ENCODE peak calls at places on chromosomes 1 and 21, in five cellular contexts. One of them, this sample, is unnamed.

GRCh38 chr1:154418062-154418897 is 13.1 kb downstream of the IL6R start:
- DNase-seq in trophoblast cell: no peak
- DNase-seq in H9: no peak
- DNase-seq in IMR-90: no peak
- DNase-seq in neuronal stem cell: no peak
- DNase-seq in this sample: no peak

GRCh38 chr1:202291961-202292712 is 49.6 kb downstream of the UBE2T start:
- DNase-seq in H9: no peak
- DNase-seq in trophoblast cell: no peak
- DNase-seq in neuronal stem cell: no peak
- DNase-seq in IMR-90: peak
- DNase-seq in this sample: peak

GRCh38 chr1:12206792-12207424 is 22.9 kb upstream of the VPS13D start:
- DNase-seq in neuronal stem cell: no peak
- DNase-seq in trophoblast cell: no peak
- DNase-seq in H9: no peak
- DNase-seq in IMR-90: no peak
- DNase-seq in this sample: no peak

GRCh38 chr1:229848762-229849677 is 218.0 kb upstream of the GALNT2 start:
- DNase-seq in H9: no peak
- DNase-seq in neuronal stem cell: no peak
- DNase-seq in IMR-90: peak
- DNase-seq in trophoblast cell: peak
- DNase-seq in this sample: peak

GRCh38 chr21:39715804-39716397 is 29.1 kb upstream of the IGSF5 start:
- DNase-seq in H9: peak
- DNase-seq in trophoblast cell: no peak
- DNase-seq in neuronal stem cell: peak
- DNase-seq in IMR-90: peak
- DNase-seq in this sample: peak

GRCh38 chr1:99548924-99549605 is 96.8 kb upstream of the PALMD start:
- DNase-seq in neuronal stem cell: no peak
- DNase-seq in H9: no peak
- DNase-seq in trophoblast cell: no peak
- DNase-seq in IMR-90: peak
- DNase-seq in this sample: peak

GRCh38 chr1:50427818-50428779 is 4.9 kb upstream of the DMRTA2 start:
- DNase-seq in IMR-90: no peak
- DNase-seq in trophoblast cell: no peak
- DNase-seq in H9: peak
- DNase-seq in neuronal stem cell: peak
- DNase-seq in this sample: no peak

GRCh38 chr1:107138166-107138565 is 2.7 kb upstream of the NTNG1 start:
- DNase-seq in neuronal stem cell: no peak
- DNase-seq in H9: no peak
- DNase-seq in trophoblast cell: no peak
- DNase-seq in IMR-90: no peak
- DNase-seq in this sample: no peak

GRCh38 chr1:108880850-108881249 is 4.1 kb downstream of the GPSM2 start:
- DNase-seq in H9: no peak
- DNase-seq in IMR-90: peak
- DNase-seq in neuronal stem cell: no peak
- DNase-seq in trophoblast cell: no peak
- DNase-seq in this sample: peak

GRCh38 chr1:179867493-179868330 is 9.9 kb downstream of the TOR1AIP2 start:
- DNase-seq in IMR-90: peak
- DNase-seq in neuronal stem cell: peak
- DNase-seq in H9: peak
- DNase-seq in trophoblast cell: peak
- DNase-seq in this sample: peak

GRCh38 chr1:230072296-230072695 is 5.3 kb downstream of the GALNT2 start:
- DNase-seq in H9: no peak
- DNase-seq in trophoblast cell: no peak
- DNase-seq in IMR-90: no peak
- DNase-seq in neuronal stem cell: no peak
- DNase-seq in this sample: no peak

GRCh38 chr21:15415541-15416261 is 314.1 kb upstream of the USP25 start:
- DNase-seq in trophoblast cell: no peak
- DNase-seq in IMR-90: no peak
- DNase-seq in neuronal stem cell: no peak
- DNase-seq in H9: no peak
- DNase-seq in this sample: no peak

DNA sequence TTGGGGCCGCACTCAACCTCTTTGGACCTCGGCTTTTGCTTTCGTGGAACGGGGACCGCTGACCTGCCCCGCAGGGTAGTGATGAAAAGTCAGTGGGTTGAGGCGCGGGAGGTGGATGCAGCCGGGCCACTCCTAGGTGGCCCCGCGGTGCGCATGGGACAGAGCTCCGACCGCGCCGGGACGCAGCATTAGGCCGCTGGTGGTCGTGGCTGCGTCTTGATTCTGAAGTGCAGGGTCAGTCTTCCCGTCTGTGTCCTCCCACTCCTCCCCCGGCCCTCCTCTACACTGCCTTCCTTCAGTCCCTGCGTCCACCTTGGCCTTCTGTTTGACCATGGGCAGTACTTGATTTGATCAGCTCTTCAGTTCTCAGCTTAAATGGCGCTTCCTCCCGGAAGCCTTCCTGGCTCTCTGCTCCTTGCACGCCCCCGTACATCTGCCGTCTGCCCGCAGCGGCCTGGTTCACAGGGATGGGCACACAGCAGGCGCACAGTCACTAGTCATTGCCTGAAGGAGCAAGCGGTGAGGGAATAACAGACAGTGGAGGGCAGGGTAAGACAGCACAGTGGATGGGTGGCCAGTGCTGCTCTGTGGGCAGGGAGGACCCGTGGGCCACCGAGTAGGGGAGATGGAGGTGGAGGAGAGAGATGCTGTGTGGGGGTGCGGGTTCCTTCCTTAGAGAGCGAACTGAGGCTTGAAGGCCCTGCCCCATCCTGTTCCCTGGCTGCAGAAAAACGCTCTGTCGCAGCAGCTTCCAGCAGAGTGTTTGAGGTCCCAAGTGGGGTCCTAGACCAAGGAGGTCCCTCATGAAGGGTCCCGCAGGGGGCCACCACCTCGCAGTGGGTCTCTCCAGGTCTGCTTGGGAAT is 690 bp downstream of the THEMIS2 start:
- DNase-seq in H9: peak
- DNase-seq in trophoblast cell: no peak
- DNase-seq in IMR-90: peak
- DNase-seq in neuronal stem cell: no peak
- DNase-seq in this sample: peak
- H4K8ac ChIP-seq in H9: no peak
- H4K8ac ChIP-seq in trophoblast cell: peak
- H4K8ac ChIP-seq in IMR-90: peak
- H4K8ac ChIP-seq in neuronal stem cell: no peak
- H4K8ac ChIP-seq in this sample: no peak

GRCh38 chr1:1614954-1615255 is 395 bp upstream of the MIB2 start:
- DNase-seq in H9: no peak
- DNase-seq in neuronal stem cell: no peak
- DNase-seq in IMR-90: no peak
- DNase-seq in trophoblast cell: no peak
- DNase-seq in this sample: no peak
- H2BK5ac ChIP-seq in H9: no peak
- H2BK5ac ChIP-seq in neuronal stem cell: no peak
- H2BK5ac ChIP-seq in IMR-90: no peak
- H2BK5ac ChIP-seq in trophoblast cell: peak
- H2BK5ac ChIP-seq in this sample: no peak

GRCh38 chr1:39788758-39789570 is at the start of gene BMP8B:
- DNase-seq in IMR-90: no peak
- DNase-seq in H9: peak
- DNase-seq in neuronal stem cell: no peak
- DNase-seq in trophoblast cell: no peak
- DNase-seq in this sample: peak
- H4K8ac ChIP-seq in IMR-90: no peak
- H4K8ac ChIP-seq in H9: no peak
- H4K8ac ChIP-seq in neuronal stem cell: peak
- H4K8ac ChIP-seq in trophoblast cell: no peak
- H4K8ac ChIP-seq in this sample: no peak

DNA sequence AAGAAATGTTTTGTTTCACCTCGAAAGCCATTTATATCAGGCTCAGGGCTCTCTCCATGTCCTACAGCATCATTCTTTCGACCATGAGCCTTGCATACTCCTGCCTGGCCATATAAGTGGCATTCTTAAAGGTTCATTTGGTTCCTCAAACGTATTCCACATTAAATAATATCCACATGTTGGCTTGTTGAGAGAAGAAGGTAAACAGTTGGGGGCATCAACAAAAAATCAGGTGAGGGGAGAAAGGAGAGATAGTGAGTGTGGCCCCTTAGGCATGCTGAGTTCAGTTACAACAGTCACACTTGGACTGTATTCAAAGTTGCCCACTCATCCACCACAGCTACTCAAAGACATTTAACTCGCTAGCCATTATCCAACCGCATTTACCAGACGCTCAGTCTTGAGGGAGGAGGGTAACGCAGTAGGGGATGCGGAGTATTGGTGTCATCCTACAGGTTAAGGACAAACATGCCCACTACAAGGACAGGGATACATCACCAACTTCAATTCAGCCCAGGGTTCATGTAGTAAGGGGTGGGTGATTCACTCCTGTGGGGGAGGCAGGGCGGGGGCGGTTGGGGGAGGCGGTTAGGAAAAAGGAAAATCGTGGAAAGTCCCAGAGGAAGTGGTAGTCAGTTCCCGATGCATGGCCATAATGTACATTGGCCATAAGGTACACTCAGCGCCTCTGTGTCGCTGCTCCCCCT is 1.4 kb downstream of the ZNF697 start:
- DNase-seq in IMR-90: peak
- DNase-seq in H9: no peak
- DNase-seq in trophoblast cell: no peak
- DNase-seq in neuronal stem cell: no peak
- DNase-seq in this sample: peak
- H2BK5ac ChIP-seq in IMR-90: peak
- H2BK5ac ChIP-seq in H9: no peak
- H2BK5ac ChIP-seq in trophoblast cell: peak
- H2BK5ac ChIP-seq in neuronal stem cell: no peak
- H2BK5ac ChIP-seq in this sample: no peak

GRCh38 chr1:167697667-167698141 is 24.1 kb upstream of the MPZL1 start:
- DNase-seq in H9: no peak
- DNase-seq in neuronal stem cell: no peak
- DNase-seq in IMR-90: no peak
- DNase-seq in trophoblast cell: no peak
- DNase-seq in this sample: no peak
- H4K8ac ChIP-seq in H9: no peak
- H4K8ac ChIP-seq in neuronal stem cell: no peak
- H4K8ac ChIP-seq in IMR-90: no peak
- H4K8ac ChIP-seq in trophoblast cell: no peak
- H4K8ac ChIP-seq in this sample: no peak

GRCh38 chr21:42654913-42655796 is 1.7 kb downstream of the PDE9A start:
- DNase-seq in H9: no peak
- DNase-seq in neuronal stem cell: no peak
- DNase-seq in IMR-90: no peak
- DNase-seq in trophoblast cell: no peak
- DNase-seq in this sample: peak
- H2BK5ac ChIP-seq in H9: no peak
- H2BK5ac ChIP-seq in neuronal stem cell: no peak
- H2BK5ac ChIP-seq in IMR-90: no peak
- H2BK5ac ChIP-seq in trophoblast cell: no peak
- H2BK5ac ChIP-seq in this sample: no peak

GRCh38 chr1:43834280-43835140 is 99.1 kb upstream of the ARTN start:
- DNase-seq in H9: no peak
- DNase-seq in IMR-90: no peak
- DNase-seq in neuronal stem cell: no peak
- DNase-seq in trophoblast cell: peak
- DNase-seq in this sample: peak
- H4K8ac ChIP-seq in H9: no peak
- H4K8ac ChIP-seq in IMR-90: peak
- H4K8ac ChIP-seq in neuronal stem cell: no peak
- H4K8ac ChIP-seq in trophoblast cell: peak
- H4K8ac ChIP-seq in this sample: peak

GRCh38 chr1:45803299-45803780 is at the start of gene MAST2:
- DNase-seq in trophoblast cell: peak
- DNase-seq in H9: peak
- DNase-seq in neuronal stem cell: peak
- DNase-seq in IMR-90: peak
- DNase-seq in this sample: peak
- H2BK5ac ChIP-seq in trophoblast cell: peak
- H2BK5ac ChIP-seq in H9: no peak
- H2BK5ac ChIP-seq in neuronal stem cell: no peak
- H2BK5ac ChIP-seq in IMR-90: peak
- H2BK5ac ChIP-seq in this sample: no peak

GRCh38 chr1:26189331-26189730 is 1.1 kb upstream of the CATSPER4 start:
- DNase-seq in trophoblast cell: no peak
- DNase-seq in IMR-90: no peak
- DNase-seq in H9: no peak
- DNase-seq in neuronal stem cell: no peak
- DNase-seq in this sample: no peak

GRCh38 chr1:26188477-26188876 is 1.9 kb upstream of the CATSPER4 start:
- DNase-seq in IMR-90: no peak
- DNase-seq in H9: no peak
- DNase-seq in trophoblast cell: no peak
- DNase-seq in neuronal stem cell: no peak
- DNase-seq in this sample: no peak

GRCh38 chr1:26191739-26192138 is 1.3 kb downstream of the CATSPER4 start:
- DNase-seq in H9: no peak
- DNase-seq in trophoblast cell: no peak
- DNase-seq in IMR-90: no peak
- DNase-seq in neuronal stem cell: no peak
- DNase-seq in this sample: no peak

GRCh38 chr1:26189751-26190275 is 589 bp upstream of the CATSPER4 start:
- DNase-seq in IMR-90: no peak
- DNase-seq in H9: no peak
- DNase-seq in trophoblast cell: no peak
- DNase-seq in neuronal stem cell: no peak
- DNase-seq in this sample: no peak

DNA sequence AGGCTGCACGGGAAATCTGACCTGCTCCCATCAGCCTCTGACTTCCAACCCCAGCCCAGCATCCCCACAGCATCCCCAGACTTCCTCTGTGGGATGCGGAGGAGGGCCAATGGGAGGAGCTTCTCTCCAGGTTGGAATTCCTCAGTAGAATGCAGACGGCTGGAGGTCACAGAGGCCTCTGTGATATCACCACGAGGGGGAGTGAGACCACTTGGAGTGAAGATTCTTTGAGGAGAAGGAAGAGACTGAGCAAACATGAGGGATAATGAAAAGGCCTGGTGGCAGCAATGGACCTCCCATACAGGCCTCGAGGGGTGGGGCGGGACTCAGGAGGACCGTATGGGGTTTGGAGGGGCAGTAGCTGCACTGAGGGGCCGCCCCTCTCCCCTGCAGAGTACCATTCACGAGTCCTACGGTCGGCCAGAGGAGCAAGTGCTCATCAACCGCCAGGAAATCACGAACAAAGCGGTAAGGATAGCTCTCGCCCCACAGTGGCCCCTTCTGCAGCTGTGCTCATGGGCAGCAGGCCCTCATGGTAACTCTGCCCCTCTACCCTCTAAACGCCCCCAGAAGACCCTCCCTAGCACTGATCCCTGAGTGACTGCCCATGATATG is at the start of gene CATSPER4:
- DNase-seq in H9: peak
- DNase-seq in IMR-90: no peak
- DNase-seq in trophoblast cell: peak
- DNase-seq in neuronal stem cell: peak
- DNase-seq in this sample: peak
- H4K8ac ChIP-seq in H9: no peak
- H4K8ac ChIP-seq in IMR-90: no peak
- H4K8ac ChIP-seq in trophoblast cell: peak
- H4K8ac ChIP-seq in neuronal stem cell: no peak
- H4K8ac ChIP-seq in this sample: no peak